ENCODE peak calls at places on chromosomes 5 and 9, in four cellular contexts. C, M, T and S are unnamed samples.

GRCh38 chr5:179311091-179311470 is 34.2 kb downstream of the ADAMTS2 start:
- DNase-seq in M (no peak), T (no peak), C (no peak), S (no peak)

GRCh38 chr9:124038239-124038638 is 26.7 kb downstream of the LHX2 start:
- DNase-seq in M (no peak), T (no peak), C (no peak), S (no peak)

GRCh38 chr9:104864675-104865104 is 63.3 kb downstream of the ABCA1 start:
- DNase-seq in M (no peak), C (no peak), T (no peak), S (peak; percentile 29)

GRCh38 chr9:72931437-72931836 is 21.4 kb downstream of the ALDH1A1 start:
- DNase-seq in M (no peak), C (no peak), T (no peak), S (no peak)

GRCh38 chr9:87436694-87437093 is 61.0 kb upstream of the DAPK1 start:
- DNase-seq in C (no peak), M (no peak), T (no peak), S (no peak)

GRCh38 chr9:129996161-129996849 is 46.7 kb downstream of the FNBP1 start:
- DNase-seq in T (no peak), C (no peak), M (no peak), S (no peak)

GRCh38 chr5:1666812-1667588 is 132.6 kb downstream of the MRPL36 start:
- DNase-seq in T (no peak), M (peak; percentile 37), C (peak; percentile 47), S (no peak)

GRCh38 chr9:109652112-109652511 is 127.9 kb upstream of the PALM2AKAP2 start:
- DNase-seq in T (no peak), M (no peak), C (no peak), S (no peak)

GRCh38 chr5:16735092-16735970 is 118.5 kb upstream of the RETREG1 start:
- DNase-seq in M (no peak), C (no peak), T (peak; percentile 41), S (no peak)

GRCh38 chr5:163504091-163504931 is 1.1 kb upstream of the MAT2B start:
- DNase-seq in M (peak; percentile 60), T (peak; percentile 27), C (peak; percentile 57), S (peak; percentile 19)

GRCh38 chr9:136808075-136808780 is 480 bp downstream of the RABL6 start:
- DNase-seq in T (no peak), M (peak; percentile 35), C (peak; percentile 34), S (no peak)

GRCh38 chr5:36060516-36060885 is 6.2 kb downstream of the UGT3A2 start:
- DNase-seq in T (no peak), C (no peak), M (no peak), S (no peak)

GRCh38 chr9:98998441-98999151 is 54.9 kb downstream of the COL15A1 start:
- DNase-seq in M (peak; percentile 76), C (peak; percentile 80), T (peak; percentile 20), S (peak; percentile 68)

GRCh38 chr5:15510092-15510491 is 10.1 kb downstream of the FBXL7 start:
- DNase-seq in C (no peak), M (no peak), T (no peak), S (no peak)

DNA sequence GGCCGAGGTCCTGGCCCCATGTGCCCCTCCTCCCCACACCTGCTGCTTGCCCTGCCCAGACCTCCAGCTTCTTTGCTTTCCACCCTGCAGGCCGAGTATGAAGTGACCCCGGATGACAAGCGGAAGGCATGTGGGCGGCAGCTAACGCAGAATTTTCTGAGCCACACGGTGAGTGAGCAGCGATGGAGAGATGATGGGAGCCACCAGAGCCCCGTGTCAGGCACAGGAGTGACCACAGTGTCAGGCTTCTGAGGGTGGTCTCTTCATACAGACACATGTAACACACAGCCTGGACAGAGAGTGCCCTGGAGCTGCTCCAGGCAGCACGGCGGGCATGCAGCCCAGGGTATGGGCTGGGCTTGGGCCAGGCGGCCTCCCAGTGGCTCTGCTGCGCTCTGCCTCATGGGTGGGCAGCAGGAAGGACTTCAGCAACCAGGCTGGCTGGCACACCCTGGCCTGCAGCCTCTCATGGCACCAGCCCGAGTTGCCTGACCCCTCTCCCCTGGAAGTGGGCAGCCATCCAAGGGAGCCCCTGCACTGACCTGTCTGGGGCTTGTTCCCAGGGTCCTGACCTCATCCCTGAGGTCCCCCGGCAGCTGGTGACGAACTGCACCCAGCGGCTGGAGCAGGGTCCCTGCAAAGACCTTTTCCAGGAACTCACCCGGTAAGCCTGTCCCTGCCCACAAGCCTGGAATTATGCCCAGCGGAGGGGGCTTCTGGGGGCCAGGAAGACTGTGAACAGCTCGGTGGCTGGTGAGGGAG is 5.8 kb downstream of the GRK6 start:
- DNase-seq in M (no peak), T (no peak), C (no peak), S (no peak)
- H3K4me3 ChIP-seq in M (no peak overlapping the region), T (no peak overlapping the region), C (no peak overlapping the region), S (no peak overlapping the region)

GRCh38 chr5:180557201-180557809 is 34.0 kb downstream of the SCGB3A1 start:
- DNase-seq in T (no peak), C (no peak), M (no peak), S (no peak)

GRCh38 chr5:180558232-180558631 is 33.1 kb downstream of the SCGB3A1 start:
- DNase-seq in M (no peak), C (no peak), T (no peak), S (no peak)

GRCh38 chr5:180553530-180553929 is 37.8 kb downstream of the SCGB3A1 start:
- DNase-seq in C (no peak), T (no peak), M (no peak), S (no peak)

DNA sequence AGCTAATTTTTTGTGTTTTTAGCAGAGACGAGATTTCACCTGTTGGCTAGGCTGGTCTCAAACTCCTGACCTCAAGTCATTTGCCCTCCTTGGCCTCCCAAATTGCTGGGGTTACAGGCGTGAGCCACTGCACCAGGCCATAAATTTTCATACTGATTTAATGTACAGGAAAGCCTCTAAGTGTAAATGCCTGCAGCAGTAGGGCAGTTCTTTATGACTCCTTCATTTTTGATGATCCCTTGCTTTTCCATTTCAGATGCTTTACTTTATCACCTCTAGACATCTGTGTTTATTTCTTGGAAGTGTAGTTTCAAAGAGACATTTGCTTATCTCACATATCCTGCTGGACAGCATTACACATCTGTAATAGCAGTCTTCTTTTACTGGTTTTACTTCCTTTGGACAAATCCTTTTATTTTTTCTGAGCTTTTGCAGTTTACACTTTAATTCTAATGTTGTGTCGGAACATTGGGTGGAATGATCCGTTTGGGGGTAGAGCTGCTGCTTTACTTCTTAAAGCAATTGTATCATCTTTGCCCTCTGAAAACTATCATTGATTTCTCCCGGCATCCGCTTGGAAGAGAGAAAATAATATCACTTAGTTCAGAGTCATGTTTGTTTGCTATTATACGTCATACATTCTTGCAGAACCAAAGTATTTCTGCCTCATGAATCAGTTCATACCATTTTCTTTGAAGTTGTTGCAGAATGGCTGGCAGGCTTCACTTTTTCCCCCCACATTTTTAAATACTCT is 36.0 kb downstream of the SCGB3A1 start:
- DNase-seq in T (no peak), M (no peak), C (no peak), S (no peak)
- TF ChIP-seq EP300 in T (no peak), M (no peak), C (no peak), S (no peak)

DNA sequence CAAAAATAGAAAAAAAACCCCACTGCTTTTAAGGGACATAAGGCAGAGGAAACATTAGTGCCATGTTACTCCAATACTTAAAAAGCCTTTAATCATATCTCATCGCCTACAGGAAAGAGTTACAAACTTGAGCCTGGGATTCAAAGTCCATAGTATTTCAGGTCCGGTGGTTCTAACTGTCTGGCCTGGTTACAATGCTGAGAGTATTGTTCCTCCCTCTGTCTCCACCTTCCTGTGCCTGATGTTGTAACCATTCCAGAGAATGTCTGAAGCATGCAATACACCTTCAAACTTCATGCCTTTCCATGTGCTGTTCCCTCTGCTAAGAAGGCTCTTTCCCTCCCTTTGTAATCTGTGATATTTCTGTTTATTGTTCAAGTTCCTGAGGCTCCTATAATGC is 41.6 kb upstream of the SLC36A2 start:
- DNase-seq in M (no peak), T (peak; percentile 31), C (no peak), S (no peak)
- H3K4me3 ChIP-seq in M (no peak overlapping the region), T (no peak overlapping the region), C (no peak overlapping the region), S (no peak overlapping the region)

DNA sequence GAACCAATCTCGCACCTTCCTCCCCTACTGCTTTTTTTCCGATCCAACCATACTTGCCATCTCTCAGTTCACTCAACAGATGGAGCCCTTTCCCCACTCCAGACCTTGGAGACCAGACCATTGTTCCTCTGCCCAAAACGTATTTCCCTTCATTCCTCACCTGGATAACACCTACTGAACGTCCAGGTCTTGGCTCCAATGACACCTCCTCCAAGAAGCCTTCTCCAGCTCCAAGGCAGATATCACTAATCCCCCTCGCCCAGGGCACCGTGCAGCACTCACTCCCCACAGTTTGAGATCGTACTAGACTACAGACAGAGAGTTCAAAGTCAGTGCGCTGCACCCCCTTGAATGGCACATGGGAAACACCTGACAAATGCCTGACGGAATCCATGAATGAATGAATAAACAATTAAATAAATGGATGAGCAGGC is 47.1 kb upstream of the AKNA start:
- DNase-seq in T (peak; percentile 33), M (no peak), C (no peak), S (no peak)
- TF ChIP-seq EP300 in T (no peak), M (no peak), C (no peak), S (no peak)

GRCh38 chr5:81212211-81212687 is 20.9 kb upstream of the CKMT2 start:
- DNase-seq in C (peak; percentile 61), M (no peak), T (no peak), S (no peak)
- H3K4me3 ChIP-seq in C (no peak overlapping the region), M (no peak overlapping the region), T (no peak overlapping the region), S (no peak overlapping the region)

GRCh38 chr5:82092-82491 is 9.9 kb upstream of the PLEKHG4B start:
- DNase-seq in M (no peak), C (no peak), T (peak; percentile 52), S (no peak)
- TF ChIP-seq EP300 in M (no peak), C (no peak), T (no peak), S (no peak)

GRCh38 chr5:119363936-119364335 is 8.1 kb downstream of the TNFAIP8 start:
- DNase-seq in M (no peak), T (no peak), C (no peak), S (no peak)
- H3K4me3 ChIP-seq in M (no peak overlapping the region), T (no peak overlapping the region), C (no peak overlapping the region), S (no peak overlapping the region)

DNA sequence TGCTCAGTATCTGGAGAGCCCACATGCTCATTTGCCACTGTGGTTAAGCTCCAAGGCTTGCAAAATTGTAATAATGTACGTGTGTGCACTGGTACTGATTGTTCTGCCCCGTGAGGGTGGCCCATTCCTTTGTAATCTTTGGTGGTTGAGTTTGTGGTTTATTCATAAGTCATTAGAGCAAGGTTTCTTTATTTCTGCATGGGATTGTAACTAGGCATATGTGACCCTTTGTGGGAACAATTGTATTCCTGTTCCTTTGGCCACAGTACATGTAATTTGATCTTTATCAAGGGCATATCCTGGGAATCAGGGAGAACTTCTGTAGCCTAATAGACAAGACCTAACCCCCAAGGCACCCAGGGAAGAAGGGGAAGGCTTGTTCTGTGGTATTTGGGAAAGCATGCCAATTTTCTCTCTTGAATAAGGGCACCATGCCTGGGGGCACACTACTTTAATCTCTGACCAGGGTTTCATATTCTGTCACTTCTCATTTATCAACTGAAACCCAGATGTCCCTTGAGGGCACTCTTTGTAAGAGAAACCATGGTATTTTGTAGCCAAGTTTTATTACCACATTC is 74.6 kb downstream of the NPR3 start:
- DNase-seq in C (no peak), T (no peak), M (no peak), S (no peak)
- TF ChIP-seq EP300 in C (no peak), T (no peak), M (no peak), S (no peak)

GRCh38 chr5:150234606-150235547 is 45.0 kb downstream of the SLC6A7 start:
- DNase-seq in M (no peak), T (no peak), C (no peak), S (no peak)
- H3K4me3 ChIP-seq in M (no peak overlapping the region), T (no peak overlapping the region), C (no peak overlapping the region), S (no peak overlapping the region)